ENCODE peak calls at places on chromosomes 4 and X, in nine cellular contexts. W is AG04449; B is aorta; X is activated effector memory CD4-positive, alpha-beta T cell treated with Interleukin-2 at 50 U/mL for 16 hours; J is body of pancreas; O is head of caudate nucleus; C is kidney tubule cell; N is uterus; Y is activated naive CD4-positive, alpha-beta T cell. M is an unnamed sample.

GRCh38 chr4:122776916-122777315 is 44.4 kb downstream of the BBS12 start:
- DNase-seq in W (no peak), B (no peak), X (no peak), J (no peak), O (no peak), C (no peak), N (no peak), Y (no peak), M (no peak)

GRCh38 chr4:5874811-5875465 is 17.9 kb downstream of the CRMP1 start:
- DNase-seq in W (peak; percentile 2), B (no peak), X (no peak), J (no peak), O (peak; percentile 73), C (peak; percentile 23), N (peak; percentile 61), Y (no peak), M (no peak)

GRCh38 chr4:151930372-151930771 is 169.6 kb upstream of the GATB start:
- DNase-seq in W (no peak), B (peak; percentile 61), X (no peak), J (no peak), O (no peak), C (no peak), N (no peak), Y (no peak), M (no peak)

GRCh38 chr4:147118523-147118922 is 172.9 kb upstream of the TTC29 start:
- DNase-seq in W (no peak), B (no peak), X (no peak), J (peak; percentile 4), O (no peak), C (no peak), N (peak; percentile 75), Y (no peak), M (peak; percentile 75)

GRCh38 chrX:154370300-154370881 is 4.0 kb downstream of the FLNA start:
- DNase-seq in W (no peak), B (no peak), X (no peak), J (no peak), O (no peak), C (no peak), N (no peak), Y (no peak), M (peak; percentile 22)

GRCh38 chr4:33746979-33747378 is 2497.3 kb downstream of the ARAP2 start:
- DNase-seq in W (no peak), B (no peak), X (no peak), J (no peak), O (no peak), C (no peak), N (no peak), Y (no peak), M (peak; percentile 30)

GRCh38 chrX:1182211-1182610 is 30.2 kb downstream of the CRLF2 start:
- DNase-seq in W (no peak), B (no peak), X (no peak), J (no peak), O (no peak), C (no peak), N (no peak), Y (no peak), M (no peak)

GRCh38 chrX:65750674-65751469 is 83.4 kb downstream of the MSN start:
- DNase-seq in W (no peak), B (no peak), X (peak; percentile 7), J (no peak), O (no peak), C (no peak), N (no peak), Y (no peak), M (peak; percentile 75)

GRCh38 chrX:39693298-39693697 is 404.5 kb downstream of the BCOR start:
- DNase-seq in W (no peak), B (no peak), X (no peak), J (peak; percentile 44), O (no peak), C (no peak), N (no peak), Y (no peak), M (no peak)

GRCh38 chr4:78951862-78952472 is 12.7 kb upstream of the PAQR3 start:
- DNase-seq in W (no peak), B (no peak), X (no peak), J (peak; percentile 31), O (no peak), C (peak; percentile 54), N (no peak), Y (no peak), M (peak; percentile 53)

GRCh38 chr4:148793221-148793620 is 351.0 kb upstream of the NR3C2 start:
- DNase-seq in W (no peak), B (no peak), X (no peak), J (no peak), O (no peak), C (no peak), N (no peak), Y (no peak), M (no peak)

GRCh38 chr4:42616576-42616975 is 40.3 kb downstream of the ATP8A1 start:
- DNase-seq in W (no peak), B (no peak), X (no peak), J (no peak), O (no peak), C (no peak), N (no peak), Y (no peak), M (no peak)

GRCh38 chr4:188139671-188140070 is 430 bp downstream of the TRIML1 start:
- DNase-seq in W (no peak), B (no peak), X (no peak), J (no peak), O (no peak), C (no peak), N (no peak), Y (no peak), M (no peak)

GRCh38 chrX:150870487-150871340 is 27.8 kb downstream of the CD99L2 start:
- DNase-seq in W (no peak), B (no peak), X (no peak), J (no peak), O (no peak), C (no peak), N (no peak), Y (no peak), M (no peak)

GRCh38 chrX:140066262-140066661 is 100.9 kb upstream of the CXorf66 start:
- DNase-seq in W (no peak), B (no peak), X (no peak), J (no peak), O (no peak), C (no peak), N (no peak), Y (no peak), M (no peak)

GRCh38 chr4:77232653-77233052 is 75.6 kb downstream of the CCNG2 start:
- DNase-seq in W (no peak), B (no peak), X (no peak), J (no peak), O (no peak), C (peak; percentile 85), N (no peak), Y (no peak), M (no peak)

GRCh38 chrX:13684361-13684760 is 4.6 kb upstream of the RAB9A start:
- DNase-seq in W (no peak), B (no peak), X (no peak), J (no peak), O (no peak), C (no peak), N (no peak), Y (no peak), M (no peak)

M was measured in GM12865.